ENCODE peak calls at places on chromosomes 3 and 15, in seven cellular contexts. K, J, M, N, R, G and Y are unnamed samples.

GRCh38 chr3:159884661-159885402 is 103.8 kb upstream of the IL12A start:
- DNase-seq in K (peak), J (no peak), M (no peak), N (no peak), R (peak), G (no peak), Y (no peak)

GRCh38 chr3:23944861-23945652 is at the start of gene NR1D2:
- DNase-seq in K (peak), J (peak), M (peak), N (peak), R (peak), G (peak), Y (peak)

GRCh38 chr15:52735231-52736089 is 54.7 kb downstream of the ONECUT1 start:
- DNase-seq in K (peak), J (peak), M (peak), N (peak), R (peak), G (peak), Y (peak)

GRCh38 chr15:28273468-28273867 is 48.5 kb downstream of the HERC2 start:
- DNase-seq in K (peak), J (no peak), M (no peak), N (peak), R (no peak), G (no peak), Y (peak)

GRCh38 chr15:45333550-45333949 is 44.8 kb downstream of the GATM start:
- DNase-seq in K (peak), J (peak), M (no peak), N (peak), R (peak), G (peak), Y (no peak)

GRCh38 chr3:136659253-136659652 is 92.9 kb downstream of the STAG1 start:
- DNase-seq in K (peak), J (no peak), M (no peak), N (peak), R (peak), G (no peak), Y (peak)

GRCh38 chr3:39106281-39107055 is 959 bp downstream of the GORASP1 start:
- DNase-seq in K (peak), J (no peak), M (no peak), N (peak), R (peak), G (no peak), Y (no peak)

GRCh38 chr15:59371458-59372351 is 966 bp downstream of the MYO1E start:
- DNase-seq in K (peak), J (peak), M (no peak), N (no peak), R (peak), G (no peak), Y (peak)

GRCh38 chr3:172709776-172710708 is 825 bp downstream of the NCEH1 start:
- DNase-seq in K (peak), J (peak), M (peak), N (peak), R (peak), G (peak), Y (peak)

GRCh38 chr3:144059481-144059880 is 87.9 kb downstream of the DIPK2A start:
- DNase-seq in K (no peak), J (no peak), M (no peak), N (no peak), R (no peak), G (no peak), Y (no peak)

GRCh38 chr15:70100495-70101331 is 3.0 kb upstream of the TLE3 start:
- DNase-seq in K (peak), J (peak), M (peak), N (peak), R (no peak), G (peak), Y (peak)

GRCh38 chr3:184005981-184006507 is 11.6 kb downstream of the ABCC5 start:
- DNase-seq in K (peak), J (peak), M (no peak), N (peak), R (peak), G (peak), Y (no peak)

GRCh38 chr15:40098489-40099261 is 10.0 kb downstream of the BMF start:
- DNase-seq in K (peak), J (peak), M (peak), N (peak), R (peak), G (peak), Y (no peak)

GRCh38 chr15:41502787-41503668 is 9.4 kb downstream of the ITPKA start:
- DNase-seq in K (no peak), J (no peak), M (no peak), N (no peak), R (no peak), G (no peak), Y (peak)

GRCh38 chr15:50182233-50183013 is 427 bp downstream of the SLC27A2 start:
- DNase-seq in K (peak), J (no peak), M (no peak), N (no peak), R (peak), G (peak), Y (peak)

GRCh38 chr15:94105760-94106159 is 125.6 kb upstream of the MCTP2 start:
- DNase-seq in K (no peak), J (no peak), M (no peak), N (no peak), R (no peak), G (no peak), Y (no peak)

GRCh38 chr3:52108302-52109232 is 45.7 kb downstream of the POC1A start:
- DNase-seq in K (peak), J (peak), M (no peak), N (no peak), R (peak), G (peak), Y (no peak)

GRCh38 chr3:134463676-134464611 is 21.8 kb downstream of the ANAPC13 start:
- DNase-seq in K (peak), J (peak), M (no peak), N (peak), R (peak), G (no peak), Y (peak)

GRCh38 chr15:68289621-68290352 is 12.2 kb downstream of the FEM1B start:
- DNase-seq in K (no peak), J (peak), M (no peak), N (no peak), R (no peak), G (no peak), Y (no peak)

DNA sequence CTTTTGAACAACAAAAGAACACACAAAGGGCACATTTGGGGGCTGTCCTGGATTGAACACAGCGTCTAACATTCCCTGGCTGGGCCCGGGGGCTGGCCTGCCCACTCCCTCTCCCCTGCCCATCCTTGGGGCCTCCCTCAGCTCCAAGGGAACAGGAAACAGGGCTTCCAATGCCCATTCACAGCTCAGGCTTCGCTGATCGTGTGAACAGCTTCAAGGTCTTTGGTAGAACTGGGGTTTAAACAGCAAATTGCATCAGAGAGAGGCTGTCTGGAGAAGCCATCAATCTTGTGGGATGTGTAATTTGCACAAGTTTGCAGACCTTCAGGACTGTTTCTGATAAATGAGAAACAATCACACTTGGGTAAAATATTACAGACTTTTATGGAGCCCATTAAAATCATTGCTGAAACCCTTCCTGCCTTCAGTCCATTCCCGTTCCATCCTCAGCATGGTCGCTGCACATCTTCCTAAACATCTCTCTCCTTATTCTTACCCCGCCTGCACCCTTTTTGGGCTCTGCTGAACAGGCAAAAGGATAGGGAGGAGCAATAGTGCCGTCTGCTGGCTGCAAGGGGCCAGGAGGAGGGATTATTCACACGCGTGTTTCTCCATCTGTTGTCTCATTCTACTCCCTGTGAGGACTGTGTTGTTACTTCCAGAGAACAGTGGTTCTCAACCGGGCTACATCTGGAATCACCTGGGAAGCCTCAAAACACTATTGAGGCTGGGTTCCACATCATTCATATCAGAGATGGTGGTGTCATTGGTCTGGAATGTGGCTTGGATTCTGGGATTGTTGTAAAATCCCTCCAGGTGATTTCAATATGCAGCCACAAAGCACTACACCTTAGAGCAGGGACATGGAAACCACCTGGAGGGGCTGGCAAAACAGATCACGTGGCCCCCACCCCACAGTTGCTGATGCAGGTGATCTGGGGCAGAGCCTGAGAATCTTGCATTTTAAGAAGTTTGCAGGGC is 116.3 kb downstream of the CLSTN2 start:
- DNase-seq in K (peak), J (no peak), M (no peak), N (no peak), R (no peak), G (peak), Y (no peak)
- TF ChIP-seq CTCF in K (peak), J (no peak), M (no peak), N (peak), R (peak), G (peak), Y (no peak)

GRCh38 chr15:86624261-86625036 is 544.8 kb downstream of the AGBL1 start:
- DNase-seq in K (peak), J (peak), M (peak), N (peak), R (peak), G (peak), Y (peak)
- TF ChIP-seq CTCF in K (peak), J (peak), M (no peak), N (peak), R (peak), G (peak), Y (peak)

GRCh38 chr3:58880182-58880581 is 169.6 kb downstream of the CFAP20DC start:
- DNase-seq in K (no peak), J (no peak), M (no peak), N (peak), R (no peak), G (no peak), Y (no peak)

GRCh38 chr3:58888087-58888486 is 161.7 kb downstream of the CFAP20DC start:
- DNase-seq in K (no peak), J (no peak), M (no peak), N (no peak), R (no peak), G (no peak), Y (no peak)

GRCh38 chr3:58884457-58884856 is 165.4 kb downstream of the CFAP20DC start:
- DNase-seq in K (no peak), J (no peak), M (no peak), N (no peak), R (no peak), G (no peak), Y (no peak)
- TF ChIP-seq CTCF in K (no peak), J (no peak), M (no peak), N (no peak), R (no peak), G (no peak), Y (no peak)

DNA sequence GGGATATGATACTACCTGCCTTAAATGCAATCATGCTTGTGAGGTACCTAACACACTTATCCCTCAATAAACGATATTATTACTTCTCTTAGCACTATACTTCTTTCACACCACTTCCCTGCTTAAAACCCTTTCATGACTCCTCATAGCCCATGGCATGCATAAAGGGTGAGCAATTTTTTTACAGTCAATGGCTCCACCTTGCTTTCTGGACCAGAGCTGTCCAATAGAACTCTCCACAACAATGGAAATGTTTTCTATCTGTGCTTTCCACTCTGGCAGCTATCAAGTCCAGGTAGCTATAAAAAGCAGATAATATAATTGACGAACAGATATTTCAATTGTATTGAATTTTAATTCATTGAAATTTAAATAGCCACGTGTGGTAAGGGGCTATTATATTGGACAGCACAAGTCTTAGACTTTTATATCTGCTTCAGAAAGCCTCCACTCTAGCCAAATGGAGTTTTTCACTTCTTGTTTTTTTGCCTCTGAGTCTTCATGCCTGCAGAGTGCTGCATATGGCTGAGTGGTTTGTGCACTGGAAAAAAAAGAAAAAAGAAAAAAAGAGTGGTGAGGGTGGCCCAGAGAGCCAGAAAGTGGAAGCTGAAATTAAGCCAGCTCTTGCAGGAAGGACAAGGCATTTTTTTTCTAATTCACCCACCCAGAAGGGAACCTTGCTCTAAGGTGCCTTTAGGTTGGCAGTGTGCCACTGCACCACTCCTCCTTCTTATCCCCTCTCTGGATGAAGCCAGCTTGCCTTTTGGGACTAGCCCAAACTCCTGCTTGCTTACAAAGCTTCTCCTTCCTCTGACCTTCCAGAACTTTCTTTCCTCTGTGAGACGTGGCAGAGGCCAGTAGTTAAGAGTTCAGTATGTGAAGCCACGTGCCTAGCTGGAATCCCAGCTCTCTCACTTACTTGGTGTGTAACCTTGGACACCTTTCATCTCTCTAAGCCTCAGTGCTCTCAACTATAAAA is 239.0 kb upstream of the LRTM1 start:
- DNase-seq in K (peak), J (no peak), M (no peak), N (no peak), R (peak), G (no peak), Y (no peak)
- TF ChIP-seq CTCF in K (peak), J (no peak), M (no peak), N (peak), R (peak), G (no peak), Y (no peak)

GRCh38 chr3:158668506-158668905 is 3.9 kb downstream of the LXN start:
- DNase-seq in K (peak), J (no peak), M (no peak), N (peak), R (peak), G (no peak), Y (no peak)

GRCh38 chr3:158672293-158673176 is at the start of gene LXN:
- DNase-seq in K (peak), J (peak), M (peak), N (peak), R (peak), G (peak), Y (peak)
- TF ChIP-seq CTCF in K (peak), J (peak), M (peak), N (peak), R (peak), G (peak), Y (peak)

GRCh38 chr3:22862111-22862510 is 341.0 kb upstream of the UBE2E2 start:
- DNase-seq in K (no peak), J (no peak), M (no peak), N (no peak), R (no peak), G (no peak), Y (no peak)
- TF ChIP-seq CTCF in K (no peak), J (no peak), M (no peak), N (peak), R (no peak), G (no peak), Y (no peak)